ENCODE peak calls at places on chromosomes 12 and 14, in six cellular contexts. D, K, E, R, M and V are unnamed samples.

GRCh38 chr12:51383281-51383905 is 7.8 kb downstream of the GALNT6 start:
- ATAC-seq in D (peak), K (no peak), E (no peak), R (no peak), M (no peak), V (no peak)

GRCh38 chr12:123101467-123102004 is 49.4 kb downstream of the PITPNM2 start:
- ATAC-seq in D (no peak), K (peak), E (peak), R (no peak), M (peak), V (no peak)

GRCh38 chr12:88227871-88228270 is 85.8 kb downstream of the TMTC3 start:
- ATAC-seq in D (no peak), K (no peak), E (no peak), R (no peak), M (no peak), V (no peak)

GRCh38 chr14:23883684-23884540 is 69.7 kb upstream of the DHRS4 start:
- ATAC-seq in D (no peak), K (no peak), E (no peak), R (no peak), M (no peak), V (no peak)

GRCh38 chr14:104660597-104660996 is 28.8 kb upstream of the INF2 start:
- ATAC-seq in D (no peak), K (no peak), E (no peak), R (peak), M (no peak), V (no peak)

GRCh38 chr12:132451172-132451835 is 38.6 kb upstream of the FBRSL1 start:
- ATAC-seq in D (peak), K (no peak), E (no peak), R (peak), M (no peak), V (no peak)

GRCh38 chr14:90500665-90501370 is 104.0 kb downstream of the CALM1 start:
- ATAC-seq in D (peak), K (no peak), E (peak), R (no peak), M (peak), V (no peak)

GRCh38 chr14:57962293-57962996 is 96.6 kb upstream of the SLC35F4 start:
- ATAC-seq in D (no peak), K (peak), E (no peak), R (no peak), M (no peak), V (no peak)

GRCh38 chr14:95318870-95319311 is 817 bp downstream of the CLMN start:
- ATAC-seq in D (no peak), K (no peak), E (no peak), R (no peak), M (peak), V (no peak)

GRCh38 chr12:104526751-104527150 is 70.0 kb downstream of the CHST11 start:
- ATAC-seq in D (no peak), K (no peak), E (no peak), R (no peak), M (no peak), V (no peak)

GRCh38 chr14:77186911-77187648 is 5.5 kb downstream of the TMEM63C start:
- ATAC-seq in D (peak), K (peak), E (peak), R (no peak), M (peak), V (no peak)

GRCh38 chr14:84927096-84927910 is 602.6 kb upstream of the FLRT2 start:
- ATAC-seq in D (no peak), K (no peak), E (no peak), R (no peak), M (no peak), V (no peak)

GRCh38 chr12:119679081-119679480 is 11.1 kb downstream of the PRKAB1 start:
- ATAC-seq in D (no peak), K (no peak), E (no peak), R (no peak), M (no peak), V (no peak)

GRCh38 chr12:95554532-95555071 is 3.3 kb upstream of the USP44 start:
- ATAC-seq in D (peak), K (no peak), E (no peak), R (no peak), M (no peak), V (no peak)

GRCh38 chr12:132839558-132840235 is 11.0 kb upstream of the GOLGA3 start:
- ATAC-seq in D (no peak), K (no peak), E (no peak), R (no peak), M (no peak), V (no peak)

GRCh38 chr12:6644257-6644596 is 3.0 kb downstream of the ACRBP start:
- ATAC-seq in D (no peak), K (peak), E (peak), R (no peak), M (peak), V (peak)

GRCh38 chr12:66044731-66045130 is 85.8 kb downstream of the LLPH start:
- ATAC-seq in D (no peak), K (no peak), E (no peak), R (no peak), M (no peak), V (no peak)

GRCh38 chr12:81369175-81369574 is 291.3 kb downstream of the ACSS3 start:
- ATAC-seq in D (no peak), K (no peak), E (no peak), R (no peak), M (no peak), V (no peak)

GRCh38 chr14:73723799-73724621 is 9.8 kb upstream of the PNMA1 start:
- ATAC-seq in D (no peak), K (peak), E (peak), R (no peak), M (peak), V (peak)